ENCODE peak calls at places on chromosomes 12 and 14, in six cellular contexts. One of them, this sample, is unnamed.

GRCh38 chr14:64680013-64680674 is 24.1 kb upstream of the PLEKHG3 start:
- DNase-seq in tibial artery: peak
- DNase-seq in AG10803: peak
- DNase-seq in omental fat pad: no peak
- DNase-seq in kidney: peak
- DNase-seq in HCT116: no peak
- DNase-seq in this sample: no peak

GRCh38 chr14:51650721-51651387 is 856 bp upstream of the FRMD6 start:
- DNase-seq in kidney: peak
- DNase-seq in omental fat pad: no peak
- DNase-seq in AG10803: no peak
- DNase-seq in tibial artery: peak
- DNase-seq in HCT116: no peak
- DNase-seq in this sample: no peak

GRCh38 chr14:86296173-86296572 is 766.2 kb downstream of the FLRT2 start:
- DNase-seq in omental fat pad: no peak
- DNase-seq in kidney: no peak
- DNase-seq in AG10803: no peak
- DNase-seq in tibial artery: no peak
- DNase-seq in HCT116: no peak
- DNase-seq in this sample: no peak

GRCh38 chr14:74608959-74609611 is 3.0 kb downstream of the LTBP2 start:
- DNase-seq in omental fat pad: peak
- DNase-seq in HCT116: peak
- DNase-seq in tibial artery: peak
- DNase-seq in AG10803: peak
- DNase-seq in kidney: peak
- DNase-seq in this sample: peak

GRCh38 chr14:105180598-105181528 is at the start of gene NUDT14:
- DNase-seq in kidney: peak
- DNase-seq in omental fat pad: no peak
- DNase-seq in tibial artery: peak
- DNase-seq in HCT116: peak
- DNase-seq in AG10803: peak
- DNase-seq in this sample: peak

GRCh38 chr14:92780444-92780843 is 13.7 kb upstream of the GOLGA5 start:
- DNase-seq in kidney: no peak
- DNase-seq in HCT116: no peak
- DNase-seq in AG10803: peak
- DNase-seq in omental fat pad: no peak
- DNase-seq in tibial artery: no peak
- DNase-seq in this sample: no peak

GRCh38 chr12:124399622-124400021 is 104.7 kb downstream of the RFLNA start:
- DNase-seq in AG10803: no peak
- DNase-seq in kidney: no peak
- DNase-seq in HCT116: no peak
- DNase-seq in omental fat pad: no peak
- DNase-seq in tibial artery: no peak
- DNase-seq in this sample: peak

GRCh38 chr14:31419179-31420012 is 954 bp downstream of the HEATR5A start:
- DNase-seq in kidney: no peak
- DNase-seq in tibial artery: no peak
- DNase-seq in AG10803: peak
- DNase-seq in omental fat pad: no peak
- DNase-seq in HCT116: no peak
- DNase-seq in this sample: no peak

GRCh38 chr12:132315507-132315906 is 13.9 kb downstream of the GALNT9 start:
- DNase-seq in HCT116: no peak
- DNase-seq in omental fat pad: no peak
- DNase-seq in AG10803: no peak
- DNase-seq in kidney: peak
- DNase-seq in tibial artery: no peak
- DNase-seq in this sample: no peak

GRCh38 chr14:39033371-39033770 is 69.7 kb downstream of the SEC23A start:
- DNase-seq in AG10803: no peak
- DNase-seq in HCT116: no peak
- DNase-seq in tibial artery: no peak
- DNase-seq in omental fat pad: no peak
- DNase-seq in kidney: no peak
- DNase-seq in this sample: no peak

GRCh38 chr12:132395192-132395907 is 66.0 kb upstream of the GALNT9 start:
- DNase-seq in omental fat pad: no peak
- DNase-seq in HCT116: no peak
- DNase-seq in kidney: peak
- DNase-seq in AG10803: no peak
- DNase-seq in tibial artery: peak
- DNase-seq in this sample: no peak

GRCh38 chr14:69916396-69916795 is 37.2 kb downstream of the SMOC1 start:
- DNase-seq in kidney: no peak
- DNase-seq in AG10803: no peak
- DNase-seq in HCT116: no peak
- DNase-seq in tibial artery: no peak
- DNase-seq in omental fat pad: no peak
- DNase-seq in this sample: no peak

GRCh38 chr14:90235179-90235976 is 21.0 kb upstream of the PSMC1 start:
- DNase-seq in omental fat pad: peak
- DNase-seq in AG10803: peak
- DNase-seq in kidney: peak
- DNase-seq in tibial artery: peak
- DNase-seq in HCT116: peak
- DNase-seq in this sample: peak

GRCh38 chr14:48247972-48248371 is 572.6 kb upstream of the MDGA2 start:
- DNase-seq in omental fat pad: no peak
- DNase-seq in AG10803: no peak
- DNase-seq in kidney: no peak
- DNase-seq in HCT116: no peak
- DNase-seq in tibial artery: no peak
- DNase-seq in this sample: no peak

GRCh38 chr12:69120331-69120730 is 119.0 kb upstream of the CPSF6 start:
- DNase-seq in tibial artery: peak
- DNase-seq in HCT116: no peak
- DNase-seq in AG10803: no peak
- DNase-seq in kidney: no peak
- DNase-seq in omental fat pad: no peak
- DNase-seq in this sample: no peak

GRCh38 chr12:23686095-23686494 is 263.4 kb downstream of the SOX5 start:
- DNase-seq in kidney: no peak
- DNase-seq in omental fat pad: no peak
- DNase-seq in AG10803: no peak
- DNase-seq in tibial artery: no peak
- DNase-seq in HCT116: no peak
- DNase-seq in this sample: no peak

GRCh38 chr14:24430682-24431568 is 1.2 kb downstream of the KHNYN start:
- DNase-seq in AG10803: peak
- DNase-seq in kidney: peak
- DNase-seq in HCT116: no peak
- DNase-seq in omental fat pad: no peak
- DNase-seq in tibial artery: no peak
- DNase-seq in this sample: peak

GRCh38 chr12:25681580-25681979 is 128.5 kb upstream of the LMNTD1 start:
- DNase-seq in HCT116: no peak
- DNase-seq in kidney: no peak
- DNase-seq in AG10803: no peak
- DNase-seq in tibial artery: no peak
- DNase-seq in omental fat pad: no peak
- DNase-seq in this sample: no peak

GRCh38 chr12:7108928-7109920 is at the start of gene C1RL:
- DNase-seq in AG10803: peak
- DNase-seq in omental fat pad: peak
- DNase-seq in tibial artery: peak
- DNase-seq in kidney: peak
- DNase-seq in HCT116: peak
- DNase-seq in this sample: peak

GRCh38 chr14:30129795-30130194 is 202.1 kb upstream of the PRKD1 start:
- DNase-seq in kidney: no peak
- DNase-seq in AG10803: peak
- DNase-seq in tibial artery: no peak
- DNase-seq in HCT116: no peak
- DNase-seq in omental fat pad: no peak
- DNase-seq in this sample: no peak

GRCh38 chr14:32400480-32400879 is 71.4 kb downstream of the AKAP6 start:
- DNase-seq in tibial artery: no peak
- DNase-seq in omental fat pad: no peak
- DNase-seq in HCT116: no peak
- DNase-seq in AG10803: peak
- DNase-seq in kidney: no peak
- DNase-seq in this sample: no peak

GRCh38 chr12:11147420-11147819 is 13.0 kb upstream of the TAS2R30 start:
- DNase-seq in tibial artery: no peak
- DNase-seq in AG10803: no peak
- DNase-seq in kidney: no peak
- DNase-seq in HCT116: no peak
- DNase-seq in omental fat pad: no peak
- DNase-seq in this sample: no peak

GRCh38 chr12:67720383-67720856 is 71.9 kb downstream of the DYRK2 start:
- DNase-seq in HCT116: no peak
- DNase-seq in kidney: no peak
- DNase-seq in omental fat pad: no peak
- DNase-seq in AG10803: peak
- DNase-seq in tibial artery: no peak
- DNase-seq in this sample: no peak

GRCh38 chr12:6280053-6280469 is 30.4 kb upstream of the PLEKHG6 start:
- DNase-seq in tibial artery: peak
- DNase-seq in omental fat pad: no peak
- DNase-seq in AG10803: peak
- DNase-seq in kidney: peak
- DNase-seq in HCT116: peak
- DNase-seq in this sample: no peak

GRCh38 chr12:131979606-131980005 is 29.9 kb downstream of the EP400 start:
- DNase-seq in tibial artery: no peak
- DNase-seq in HCT116: no peak
- DNase-seq in AG10803: no peak
- DNase-seq in kidney: no peak
- DNase-seq in omental fat pad: no peak
- DNase-seq in this sample: no peak

GRCh38 chr12:50112456-50113218 is 601 bp downstream of the COX14 start:
- DNase-seq in kidney: no peak
- DNase-seq in HCT116: no peak
- DNase-seq in AG10803: no peak
- DNase-seq in tibial artery: no peak
- DNase-seq in omental fat pad: no peak
- DNase-seq in this sample: no peak

GRCh38 chr12:57615637-57616036 is 4.4 kb downstream of the ARHGEF25 start:
- DNase-seq in AG10803: no peak
- DNase-seq in HCT116: no peak
- DNase-seq in kidney: peak
- DNase-seq in tibial artery: no peak
- DNase-seq in omental fat pad: no peak
- DNase-seq in this sample: peak

GRCh38 chr14:104390941-104391901 is 188.3 kb upstream of the C14orf180 start:
- DNase-seq in omental fat pad: no peak
- DNase-seq in kidney: peak
- DNase-seq in tibial artery: peak
- DNase-seq in AG10803: no peak
- DNase-seq in HCT116: no peak
- DNase-seq in this sample: no peak

DNA sequence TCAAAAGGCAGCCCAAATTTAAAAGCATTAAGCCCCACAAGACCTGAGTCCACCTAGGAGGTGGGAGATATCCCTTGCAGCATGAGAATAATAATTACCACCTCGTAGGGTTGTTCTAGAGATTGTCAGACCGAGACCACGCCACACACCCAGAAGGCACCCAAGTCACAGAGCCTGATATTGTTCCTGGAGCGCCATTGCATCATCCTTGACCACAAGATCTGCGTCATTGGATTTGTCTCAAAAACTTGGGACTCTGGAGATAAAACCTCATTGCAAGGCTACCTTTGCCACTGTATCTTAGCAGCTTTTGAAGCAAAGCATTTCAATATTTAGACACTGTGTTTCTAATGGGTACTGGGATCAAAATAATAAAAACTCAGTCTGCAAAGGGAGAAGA is 29.4 kb upstream of the PPP2R5C start:
- DNase-seq in tibial artery: no peak
- DNase-seq in kidney: no peak
- DNase-seq in omental fat pad: no peak
- DNase-seq in HCT116: peak
- DNase-seq in AG10803: no peak
- DNase-seq in this sample: no peak
- TF ChIP-seq CTCF in tibial artery: no peak
- TF ChIP-seq CTCF in kidney: no peak
- TF ChIP-seq CTCF in omental fat pad: no peak
- TF ChIP-seq CTCF in HCT116: no peak
- TF ChIP-seq CTCF in AG10803: no peak
- TF ChIP-seq CTCF in this sample: no peak

GRCh38 chr14:52873096-52873495 is 77.8 kb downstream of the FERMT2 start:
- DNase-seq in AG10803: no peak
- DNase-seq in kidney: no peak
- DNase-seq in omental fat pad: no peak
- DNase-seq in tibial artery: no peak
- DNase-seq in HCT116: no peak
- DNase-seq in this sample: no peak
- TF ChIP-seq CTCF in AG10803: no peak
- TF ChIP-seq CTCF in kidney: no peak
- TF ChIP-seq CTCF in omental fat pad: no peak
- TF ChIP-seq CTCF in tibial artery: no peak
- TF ChIP-seq CTCF in HCT116: no peak
- TF ChIP-seq CTCF in this sample: no peak

DNA sequence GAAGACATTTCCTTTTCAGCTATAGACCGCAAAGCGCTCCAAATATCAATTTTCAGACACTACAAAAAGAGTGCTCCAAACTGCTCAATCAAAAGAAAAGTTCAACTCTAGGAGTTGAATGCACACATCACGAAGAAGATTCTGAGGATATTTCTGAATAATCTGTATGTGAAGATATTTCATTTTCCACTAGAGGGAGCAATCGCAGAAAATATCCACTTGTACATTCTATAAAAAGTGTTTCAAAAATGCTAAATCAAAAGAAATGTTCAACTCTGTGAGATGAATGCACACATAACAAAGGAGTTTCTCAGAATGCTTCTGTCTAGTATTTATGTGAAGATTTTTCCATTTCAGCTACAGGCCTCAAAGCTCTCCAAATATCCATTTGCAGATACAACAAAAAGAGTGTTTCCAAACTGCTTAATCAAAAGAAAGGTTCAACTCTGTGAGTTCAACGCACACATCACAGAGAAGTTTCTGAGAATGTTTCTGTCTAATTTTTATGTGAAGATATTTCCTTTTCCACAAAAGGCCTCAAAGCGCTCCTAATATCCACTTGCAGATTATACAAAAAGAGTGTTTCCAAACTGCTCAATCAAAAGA is 643.8 kb upstream of the ALG10B start:
- DNase-seq in AG10803: no peak
- DNase-seq in HCT116: no peak
- DNase-seq in kidney: no peak
- DNase-seq in omental fat pad: no peak
- DNase-seq in tibial artery: no peak
- DNase-seq in this sample: no peak
- TF ChIP-seq CTCF in AG10803: peak
- TF ChIP-seq CTCF in HCT116: peak
- TF ChIP-seq CTCF in kidney: peak
- TF ChIP-seq CTCF in omental fat pad: no peak
- TF ChIP-seq CTCF in tibial artery: no peak
- TF ChIP-seq CTCF in this sample: peak

DNA sequence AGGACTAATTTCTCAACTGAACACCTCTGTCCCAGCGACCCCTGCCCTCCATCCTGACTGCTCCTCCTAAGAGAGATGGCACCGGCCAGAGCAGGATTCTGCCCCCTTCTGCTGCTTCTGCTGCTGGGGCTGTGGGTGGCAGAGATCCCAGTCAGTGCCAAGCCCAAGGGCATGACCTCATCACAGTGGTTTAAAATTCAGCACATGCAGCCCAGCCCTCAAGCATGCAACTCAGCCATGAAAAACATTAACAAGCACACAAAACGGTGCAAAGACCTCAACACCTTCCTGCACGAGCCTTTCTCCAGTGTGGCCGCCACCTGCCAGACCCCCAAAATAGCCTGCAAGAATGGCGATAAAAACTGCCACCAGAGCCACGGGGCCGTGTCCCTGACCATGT is 756 bp downstream of the RNASE7 start:
- DNase-seq in AG10803: peak
- DNase-seq in kidney: no peak
- DNase-seq in tibial artery: no peak
- DNase-seq in omental fat pad: no peak
- DNase-seq in HCT116: no peak
- DNase-seq in this sample: no peak
- TF ChIP-seq CTCF in AG10803: no peak
- TF ChIP-seq CTCF in kidney: no peak
- TF ChIP-seq CTCF in tibial artery: no peak
- TF ChIP-seq CTCF in omental fat pad: no peak
- TF ChIP-seq CTCF in HCT116: no peak
- TF ChIP-seq CTCF in this sample: no peak

This sample was measured in GM10248.